ENCODE peak calls at places on chromosomes 11 and 22, in seven cellular contexts. X is heart right ventricle, D is lung, A is heart left ventricle, H is tibial artery, B is DND-41, O is transverse colon. S is an unnamed sample.

GRCh38 chr11:28858076-28858475 is 749.9 kb downstream of the METTL15 start:
- DNase-seq in H (no peak), O (no peak), X (no peak), B (no peak), A (no peak), D (no peak), S (no peak)

GRCh38 chr11:102864724-102865123 is 10.1 kb downstream of the MMP12 start:
- DNase-seq in X (no peak), A (no peak), H (no peak), B (no peak), O (no peak), D (no peak), S (no peak)

GRCh38 chr11:112082729-112083128 is 3.8 kb downstream of the TIMM8B start:
- DNase-seq in X (no peak), A (no peak), H (no peak), D (no peak), O (no peak), B (no peak), S (no peak)

GRCh38 chr11:102111011-102111786 is 952 bp downstream of the YAP1 start:
- DNase-seq in D (peak; percentile 81), H (peak; percentile 85), B (no peak), A (peak; percentile 79), O (peak; percentile 71), X (peak; percentile 76), S (no peak)

GRCh38 chr22:46763051-46763705 is 728 bp downstream of the TBC1D22A start:
- DNase-seq in O (peak; percentile 68), B (peak; percentile 62), D (no peak), H (peak; percentile 82), A (no peak), X (peak; percentile 58), S (peak; percentile 58)

GRCh38 chr11:102994101-102994500 is 38.6 kb upstream of the MMP13 start:
- DNase-seq in X (no peak), H (no peak), D (no peak), A (no peak), B (no peak), O (no peak), S (no peak)

GRCh38 chr11:64088159-64089026 is 52.7 kb downstream of the FLRT1 start:
- DNase-seq in A (no peak), D (no peak), X (no peak), O (no peak), B (peak; percentile 30), H (no peak), S (no peak)

GRCh38 chr11:110094298-110095073 is 1.3 kb downstream of the ZC3H12C start:
- DNase-seq in H (no peak), X (no peak), A (no peak), B (no peak), O (no peak), D (no peak), S (no peak)

GRCh38 chr11:2519879-2520735 is 75.3 kb downstream of the KCNQ1 start:
- DNase-seq in O (peak; percentile 5), A (peak; percentile 15), X (peak; percentile 8), H (peak; percentile 53), D (no peak), B (no peak), S (no peak)

GRCh38 chr11:74326665-74327064 is 15.2 kb upstream of the P4HA3 start:
- DNase-seq in O (no peak), X (no peak), D (no peak), H (no peak), A (no peak), B (no peak), S (no peak)

GRCh38 chr11:112884012-112884767 is 77.0 kb upstream of the NCAM1 start:
- DNase-seq in D (no peak), X (no peak), B (no peak), H (no peak), A (no peak), O (no peak), S (no peak)

GRCh38 chr11:128506999-128507591 is 80.3 kb downstream of the ETS1 start:
- DNase-seq in X (peak; percentile 75), H (peak; percentile 93), A (peak; percentile 69), B (no peak), D (peak; percentile 77), O (peak; percentile 88), S (no peak)

GRCh38 chr22:49959782-49960158 is 802 bp upstream of the PIM3 start:
- DNase-seq in X (peak; percentile 59), A (no peak), O (peak; percentile 73), H (peak; percentile 79), B (no peak), D (no peak), S (no peak)
- H3K4me1 ChIP-seq in X (peaks cover 37% of the 10 kb centered on the region), A (peaks cover 58% of the 10 kb centered on the region), O (peaks cover 37% of the 10 kb centered on the region), H (peaks cover 24% of the 10 kb centered on the region), B (peaks cover 39% of the 10 kb centered on the region), D (peaks cover 13% of the 10 kb centered on the region), S (peaks cover 31% of the 10 kb centered on the region)

GRCh38 chr22:50286701-50287318 is 16.6 kb upstream of the MAPK11 start:
- DNase-seq in D (no peak), O (no peak), B (no peak), X (no peak), A (no peak), H (no peak), S (no peak)
- H3K4me1 ChIP-seq in D (no peaks in the 10 kb centered on the region), O (no peaks in the 10 kb centered on the region), B (no peaks in the 10 kb centered on the region), X (no peaks in the 10 kb centered on the region), A (peaks cover 2% of the 10 kb centered on the region), H (no peaks in the 10 kb centered on the region), S (no peaks in the 10 kb centered on the region)

GRCh38 chr11:61709572-61709971 is 29.4 kb downstream of the DAGLA start:
- DNase-seq in O (no peak), H (no peak), D (no peak), B (no peak), A (no peak), X (no peak), S (no peak)
- H3K4me1 ChIP-seq in O (peaks cover 16% of the 10 kb centered on the region), H (no peaks in the 10 kb centered on the region), D (no peaks in the 10 kb centered on the region), B (no peaks in the 10 kb centered on the region), A (peaks cover 14% of the 10 kb centered on the region), X (no peaks in the 10 kb centered on the region), S (no peaks in the 10 kb centered on the region)

DNA sequence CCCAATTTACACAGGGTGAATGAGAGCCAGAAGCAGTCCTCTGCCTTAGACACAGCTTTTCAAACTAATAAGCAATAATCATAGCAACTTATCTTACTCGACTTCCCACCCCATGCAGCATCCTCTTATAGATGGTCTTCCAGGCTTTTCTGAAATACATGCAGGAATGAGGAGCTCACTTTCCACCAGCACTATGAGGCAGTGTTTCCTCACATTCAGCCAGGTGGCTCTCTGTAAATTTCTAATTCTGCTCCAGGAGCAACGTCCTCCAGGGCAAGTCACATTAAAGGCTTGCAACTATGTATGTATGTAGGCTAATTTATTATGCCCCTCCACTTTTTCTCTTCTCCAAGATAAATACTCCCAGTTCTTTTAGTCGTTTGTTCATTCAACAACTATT is 60.0 kb downstream of the PAK1 start:
- DNase-seq in D (no peak), H (no peak), O (no peak), A (no peak), X (no peak), B (no peak), S (no peak)
- H3K4me1 ChIP-seq in D (no peaks in the 10 kb centered on the region), H (peaks cover 7% of the 10 kb centered on the region), O (peaks cover 11% of the 10 kb centered on the region), A (peaks cover 6% of the 10 kb centered on the region), X (no peaks in the 10 kb centered on the region), B (peaks cover 25% of the 10 kb centered on the region), S (peaks cover 13% of the 10 kb centered on the region)

GRCh38 chr11:67367014-67367835 is 6.2 kb downstream of the CLCF1 start:
- DNase-seq in X (no peak), B (no peak), O (peak; percentile 40), D (no peak), A (no peak), H (no peak), S (no peak)

GRCh38 chr11:67367836-67368227 is 5.6 kb downstream of the CLCF1 start:
- DNase-seq in A (no peak), D (no peak), X (no peak), B (no peak), H (no peak), O (no peak), S (no peak)

GRCh38 chr11:67365756-67366384 is 7.5 kb downstream of the CLCF1 start:
- DNase-seq in X (no peak), O (no peak), B (no peak), A (no peak), D (no peak), H (no peak), S (no peak)

GRCh38 chr11:67364783-67365525 is 8.4 kb downstream of the CLCF1 start:
- DNase-seq in A (no peak), X (no peak), D (no peak), H (no peak), B (no peak), O (no peak), S (no peak)

GRCh38 chr11:67366546-67366945 is 6.9 kb downstream of the CLCF1 start:
- DNase-seq in X (no peak), D (no peak), O (no peak), A (no peak), H (no peak), B (no peak), S (no peak)
- H3K4me1 ChIP-seq in X (peaks cover 10% of the 10 kb centered on the region), D (peaks cover 9% of the 10 kb centered on the region), O (peaks cover 50% of the 10 kb centered on the region), A (peaks cover 33% of the 10 kb centered on the region), H (peaks cover 27% of the 10 kb centered on the region), B (peaks cover 9% of the 10 kb centered on the region), S (peaks cover 54% of the 10 kb centered on the region)

DNA sequence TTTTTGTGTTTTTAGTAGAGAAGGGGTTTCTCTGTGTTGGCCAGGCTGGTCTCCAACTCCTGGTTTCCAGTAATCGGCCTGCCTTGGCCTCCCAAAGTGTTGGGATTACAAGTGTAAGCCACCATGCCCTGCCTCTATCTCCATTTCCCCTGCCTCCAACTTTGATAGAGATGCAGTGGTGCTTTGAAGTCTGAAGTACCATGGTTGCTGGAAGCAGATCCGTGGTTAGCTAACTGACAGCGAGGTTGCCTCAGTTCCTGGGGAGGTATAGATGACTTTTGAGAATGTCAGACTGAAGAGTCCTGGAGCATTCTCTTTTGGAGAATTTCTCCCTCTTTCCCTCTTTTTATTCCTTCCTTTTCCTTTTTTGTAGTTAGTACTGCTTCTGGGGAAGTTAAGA is 111.5 kb upstream of the RRM1 start:
- DNase-seq in O (no peak), A (no peak), B (peak; percentile 53), X (no peak), D (no peak), H (no peak), S (no peak)
- H3K4me1 ChIP-seq in O (no peaks in the 10 kb centered on the region), A (peaks cover 35% of the 10 kb centered on the region), B (peaks cover 17% of the 10 kb centered on the region), X (peaks cover 4% of the 10 kb centered on the region), D (peaks cover 16% of the 10 kb centered on the region), H (no peaks in the 10 kb centered on the region), S (peaks cover 5% of the 10 kb centered on the region)

DNA sequence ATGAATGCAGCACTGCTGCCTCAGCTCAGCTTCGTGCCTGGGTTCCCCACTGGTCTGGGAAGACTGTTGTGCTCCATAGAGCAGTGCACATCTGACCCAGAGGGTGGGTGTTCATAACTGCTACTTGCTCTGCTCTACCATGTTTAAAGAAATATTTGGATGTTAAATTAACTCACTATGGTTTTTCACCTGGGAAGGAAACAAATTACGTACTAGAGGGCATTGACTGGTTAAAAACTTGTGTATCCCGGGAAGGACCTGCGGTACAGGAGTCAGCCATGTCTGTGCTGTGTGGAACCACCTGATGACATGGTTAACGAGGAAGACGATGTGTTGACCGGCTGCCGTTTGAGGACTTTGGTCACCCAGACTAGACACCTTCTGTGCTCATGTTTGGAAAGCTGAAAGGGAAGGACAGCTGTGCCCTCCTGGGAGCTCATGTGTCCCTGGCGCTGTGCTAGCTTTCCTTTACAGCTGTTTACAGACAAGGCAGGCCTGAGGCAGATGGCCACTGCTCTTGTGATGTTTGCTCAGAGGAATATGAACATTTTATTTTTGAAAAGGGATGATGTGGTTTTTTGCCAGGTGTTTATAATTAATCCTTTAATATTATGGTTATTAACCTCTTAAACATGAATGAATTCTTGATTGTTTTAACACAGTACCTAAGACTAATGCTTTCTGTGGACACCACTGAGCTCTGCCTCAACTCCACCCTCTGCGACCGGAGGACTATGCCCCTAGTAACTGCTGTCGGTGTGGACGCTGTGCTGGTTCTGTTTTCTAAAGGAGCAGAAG is 14.3 kb upstream of the AIFM3 start:
- DNase-seq in X (no peak), D (no peak), A (no peak), B (no peak), O (peak; percentile 77), H (no peak), S (no peak)
- H3K4me1 ChIP-seq in X (peaks cover 3% of the 10 kb centered on the region), D (peaks cover 2% of the 10 kb centered on the region), A (peaks cover 12% of the 10 kb centered on the region), B (no peaks in the 10 kb centered on the region), O (peaks cover 65% of the 10 kb centered on the region), H (peaks cover 12% of the 10 kb centered on the region), S (peaks cover 12% of the 10 kb centered on the region)

GRCh38 chr22:50272103-50272782 is 2.1 kb upstream of the MAPK11 start:
- DNase-seq in D (no peak), X (no peak), O (no peak), H (no peak), A (no peak), B (no peak), S (no peak)
- H3K4me1 ChIP-seq in D (no peaks in the 10 kb centered on the region), X (peaks cover 15% of the 10 kb centered on the region), O (peaks cover 46% of the 10 kb centered on the region), H (peaks cover 36% of the 10 kb centered on the region), A (peaks cover 60% of the 10 kb centered on the region), B (peaks cover 28% of the 10 kb centered on the region), S (peaks cover 37% of the 10 kb centered on the region)